ENCODE peak calls at places on chromosome 10, in six cellular contexts. D, V, N, R, C and E are unnamed samples. For H3K36me3, the result is how much of the 10 kb centered on the place peaks cover.

GRCh38 chr10:125672884-125673283 is 10.1 kb downstream of the TEX36 start:
- DNase-seq in R (no peak), D (no peak), N (no peak), C (no peak), V (no peak), E (no peak)

GRCh38 chr10:63819753-63820347 is 298.6 kb downstream of the REEP3 start:
- DNase-seq in C (peak), R (peak), V (no peak), N (no peak), D (peak), E (peak)

GRCh38 chr10:77490915-77491314 is 146.7 kb downstream of the KCNMA1 start:
- DNase-seq in D (no peak), C (no peak), V (no peak), N (no peak), R (no peak), E (no peak)

GRCh38 chr10:131930150-131930549 is 29.3 kb downstream of the PPP2R2D start:
- DNase-seq in C (no peak), D (no peak), N (no peak), V (no peak), R (no peak), E (no peak)

GRCh38 chr10:130495891-130496642 is 359.9 kb downstream of the GLRX3 start:
- DNase-seq in V (no peak), C (peak), D (no peak), N (no peak), R (no peak), E (no peak)

GRCh38 chr10:88672041-88672440 is 7.8 kb downstream of the LIPF start:
- DNase-seq in R (no peak), D (no peak), V (no peak), N (no peak), C (no peak), E (no peak)

GRCh38 chr10:61342817-61343572 is 110.2 kb downstream of the TMEM26 start:
- DNase-seq in N (no peak), R (no peak), C (no peak), V (no peak), D (no peak), E (no peak)

GRCh38 chr10:103580422-103580821 is 86.9 kb downstream of the NEURL1 start:
- DNase-seq in N (no peak), R (no peak), V (no peak), C (no peak), D (no peak), E (no peak)

GRCh38 chr10:26950934-26951333 is 90.2 kb upstream of the ABI1 start:
- DNase-seq in D (no peak), C (no peak), R (no peak), V (no peak), N (no peak), E (no peak)

GRCh38 chr10:75035975-75036708 is 75.3 kb upstream of the SAMD8 start:
- DNase-seq in N (no peak), C (no peak), D (no peak), V (no peak), R (no peak), E (no peak)

GRCh38 chr10:24916365-24916764 is 36.0 kb downstream of the PRTFDC1 start:
- DNase-seq in C (no peak), D (no peak), V (no peak), R (no peak), N (no peak), E (no peak)

GRCh38 chr10:124921261-124921660 is 20.7 kb upstream of the ZRANB1 start:
- DNase-seq in C (no peak), D (no peak), V (no peak), N (no peak), R (no peak), E (no peak)

GRCh38 chr10:88897019-88897853 is 17.2 kb downstream of the STAMBPL1 start:
- DNase-seq in C (no peak), V (no peak), N (no peak), D (no peak), R (no peak), E (no peak)

GRCh38 chr10:120112809-120113208 is 220.3 kb downstream of the SEC23IP start:
- DNase-seq in C (no peak), V (no peak), D (no peak), R (no peak), N (no peak), E (no peak)

GRCh38 chr10:13206546-13207443 is 27.4 kb downstream of the UCMA start:
- DNase-seq in R (peak), D (no peak), V (no peak), C (no peak), N (no peak), E (no peak)

GRCh38 chr10:97640174-97640867 is at the start of gene PI4K2A:
- DNase-seq in N (peak), V (peak), R (peak), C (peak), D (peak), E (peak)

GRCh38 chr10:120456626-120457430 is at the start of gene PLPP4:
- DNase-seq in V (peak), C (no peak), D (no peak), N (no peak), R (peak), E (peak)

GRCh38 chr10:90276894-90277447 is 575.6 kb downstream of the KIF20B start:
- DNase-seq in C (no peak), R (no peak), D (no peak), V (no peak), N (no peak), E (no peak)

GRCh38 chr10:74151879-74152722 is 1.1 kb downstream of the ADK start:
- DNase-seq in C (no peak), V (no peak), R (no peak), D (no peak), N (no peak), E (peak)

GRCh38 chr10:22674215-22674930 is 40.0 kb downstream of the PIP4K2A start:
- DNase-seq in N (no peak), D (no peak), V (no peak), C (no peak), R (no peak), E (no peak)

GRCh38 chr10:117442944-117443676 is 67.9 kb upstream of the PDZD8 start:
- DNase-seq in C (peak), V (peak), N (peak), D (peak), R (peak), E (peak)

GRCh38 chr10:44821290-44821689 is 89.8 kb upstream of the TMEM72 start:
- DNase-seq in D (no peak), V (peak), C (no peak), N (no peak), R (no peak), E (no peak)

GRCh38 chr10:34780818-34781380 is 34.2 kb downstream of the PARD3 start:
- DNase-seq in C (no peak), D (no peak), R (peak), V (no peak), N (no peak), E (peak)

GRCh38 chr10:128180843-128181242 is 54.6 kb upstream of the MKI67 start:
- DNase-seq in V (no peak), N (no peak), R (no peak), D (no peak), C (no peak), E (no peak)

GRCh38 chr10:30818010-30818660 is 188.6 kb upstream of the LYZL2 start:
- DNase-seq in C (no peak), N (no peak), R (peak), V (no peak), D (peak), E (no peak)
- H3K4me3 ChIP-seq in C (no peak), N (no peak), R (no peak), V (no peak), D (no peak), E (no peak)

DNA sequence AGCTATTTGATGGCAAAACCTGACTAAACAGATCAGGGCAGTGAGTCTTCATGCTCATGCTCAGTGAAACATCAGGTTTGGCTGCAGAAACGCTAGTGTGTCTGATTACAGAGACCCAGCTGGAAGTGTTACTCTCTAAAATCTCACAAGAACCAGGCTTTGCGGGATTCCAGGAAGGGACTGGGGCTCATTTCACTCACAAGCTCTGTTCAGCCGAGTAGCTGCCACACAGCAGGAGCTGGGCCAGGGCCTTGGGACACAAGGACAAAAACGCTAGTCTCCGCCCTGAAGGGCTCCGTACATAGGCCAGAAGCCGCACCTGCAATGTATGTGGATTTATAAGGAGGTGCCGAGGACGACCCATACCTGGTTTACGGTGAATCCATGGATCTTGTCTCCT is 2.8 kb downstream of the PITRM1 start:
- DNase-seq in R (no peak), C (no peak), D (no peak), N (no peak), V (no peak), E (no peak)
- H3K36me3 ChIP-seq in R (half or more), C (under half), D (under half), N (under half), V (half or more), E (under half)

GRCh38 chr10:133356549-133356948 is 1.3 kb downstream of the FUOM start:
- DNase-seq in R (no peak), D (no peak), N (no peak), C (no peak), V (no peak), E (peak)
- H3K4me3 ChIP-seq in R (peak), D (no peak), N (no peak), C (peak), V (peak), E (peak)

DNA sequence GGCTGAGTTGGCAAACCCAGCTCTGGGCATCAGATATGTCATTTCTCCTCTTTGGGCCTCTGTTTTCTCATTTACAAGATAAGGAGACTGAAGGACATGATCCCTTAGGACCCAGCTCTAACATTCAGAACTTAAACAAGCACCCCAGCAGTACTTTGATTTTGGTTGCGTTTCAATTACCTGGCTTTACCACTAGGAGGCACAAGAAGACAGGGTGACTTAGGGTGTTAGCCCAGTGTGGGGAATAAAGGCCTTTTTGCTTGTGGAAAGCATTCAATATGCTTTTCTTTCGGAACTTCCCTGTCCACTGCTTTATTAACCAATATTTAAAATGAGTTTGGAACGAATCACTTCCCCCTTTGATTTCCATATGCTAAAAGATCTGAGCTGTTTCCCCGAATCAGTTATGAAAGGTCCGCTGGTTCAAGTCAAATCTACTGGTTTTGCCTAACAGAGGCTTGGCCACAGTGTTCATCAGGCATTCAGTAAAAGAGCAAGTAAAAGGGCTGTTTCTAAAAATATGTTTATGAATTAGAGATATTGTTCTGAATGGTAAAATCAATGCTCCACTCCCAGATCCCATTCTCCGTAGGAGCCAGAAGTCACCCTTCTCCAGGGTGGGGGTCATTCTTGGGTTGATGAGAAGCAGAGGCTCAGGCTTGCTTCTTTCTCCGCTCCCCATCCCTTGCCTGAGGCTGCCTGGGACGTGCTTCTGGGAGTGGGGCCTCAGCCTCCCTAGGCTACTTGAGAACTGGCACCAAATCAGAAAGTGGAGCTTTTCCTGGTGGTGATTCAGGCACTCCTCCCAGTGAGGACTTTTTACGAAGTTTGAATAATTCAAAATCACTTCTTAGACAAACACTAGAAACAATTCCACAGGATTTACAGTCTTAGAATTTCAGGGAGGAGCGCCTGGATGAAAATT is 105.5 kb downstream of the MYOF start:
- DNase-seq in N (peak), R (peak), V (no peak), C (no peak), D (peak), E (peak)
- H3K36me3 ChIP-seq in N (under half), R (half or more), V (half or more), C (under half), D (under half), E (under half)

DNA sequence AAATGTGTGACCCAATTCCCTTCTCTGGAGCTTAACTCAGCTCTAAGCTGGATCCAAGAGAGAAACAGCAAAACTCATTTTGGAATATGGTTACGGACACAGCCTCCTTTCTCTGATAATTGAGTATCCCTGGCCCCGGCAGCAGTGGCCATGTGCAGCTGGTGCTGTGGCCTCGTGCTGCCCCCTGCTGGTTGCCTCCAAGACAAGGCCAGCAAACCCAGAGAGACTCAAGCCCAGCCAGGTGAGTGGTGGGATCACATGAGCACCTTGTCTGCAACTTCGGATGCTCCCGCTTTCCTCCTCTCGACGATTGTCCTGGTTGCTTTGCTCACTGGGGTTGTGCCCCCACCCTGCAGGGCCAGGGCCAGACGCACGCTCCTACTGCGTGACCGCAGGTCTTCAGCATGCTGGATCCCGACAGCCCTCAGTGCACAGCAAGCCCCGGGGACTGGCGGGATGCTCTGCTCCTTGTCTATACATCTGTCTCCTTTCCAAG is 19.4 kb downstream of the SFTPD start:
- DNase-seq in V (peak), N (peak), R (peak), C (peak), D (peak), E (peak)
- H3K4me3 ChIP-seq in V (no peak), N (no peak), R (no peak), C (no peak), D (no peak), E (no peak)

DNA sequence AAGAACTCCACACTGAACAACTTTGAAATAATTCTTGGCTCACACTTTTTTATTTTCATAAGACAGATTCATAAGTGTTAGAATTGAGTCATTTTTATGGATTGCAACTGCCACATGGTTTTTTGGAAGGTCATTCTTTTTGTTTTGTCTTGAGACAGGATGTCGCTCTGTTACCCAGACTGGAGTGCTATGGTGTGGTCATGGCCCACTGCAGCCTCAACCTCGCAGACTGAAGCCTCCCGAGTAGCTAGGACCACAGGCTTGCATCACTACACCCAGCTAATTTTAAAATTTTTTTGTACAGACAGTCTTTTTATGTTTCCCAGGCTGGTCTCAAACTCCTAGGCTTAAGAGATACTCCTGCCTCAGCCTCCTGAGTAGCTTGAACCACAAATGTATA is 20.3 kb downstream of the BMS1 start:
- DNase-seq in N (no peak), V (no peak), R (no peak), D (no peak), C (no peak), E (no peak)
- H3K36me3 ChIP-seq in N (under half), V (half or more), R (half or more), D (under half), C (under half), E (under half)

DNA sequence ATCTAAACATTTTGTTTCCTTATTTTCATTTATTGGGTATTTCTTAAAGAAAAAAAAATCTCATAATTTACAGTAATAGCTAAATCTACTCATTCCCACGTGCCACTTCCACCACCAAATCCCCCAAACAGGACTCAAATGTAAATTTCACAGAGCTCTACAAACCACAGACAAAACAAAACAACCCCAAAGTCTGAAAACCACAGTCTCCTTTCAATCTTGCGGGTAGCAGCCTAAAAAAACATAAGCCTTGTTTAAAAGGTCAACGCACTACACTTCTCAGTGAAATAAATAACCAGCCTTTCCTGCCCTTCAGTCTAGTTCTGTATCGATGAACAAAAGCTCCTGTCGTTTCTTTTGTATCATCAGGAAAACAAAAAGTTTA is 121.8 kb upstream of the AFAP1L2 start:
- DNase-seq in C (no peak), V (no peak), R (no peak), D (no peak), N (no peak), E (no peak)
- H3K4me3 ChIP-seq in C (peak), V (peak), R (peak), D (peak), N (peak), E (peak)

DNA sequence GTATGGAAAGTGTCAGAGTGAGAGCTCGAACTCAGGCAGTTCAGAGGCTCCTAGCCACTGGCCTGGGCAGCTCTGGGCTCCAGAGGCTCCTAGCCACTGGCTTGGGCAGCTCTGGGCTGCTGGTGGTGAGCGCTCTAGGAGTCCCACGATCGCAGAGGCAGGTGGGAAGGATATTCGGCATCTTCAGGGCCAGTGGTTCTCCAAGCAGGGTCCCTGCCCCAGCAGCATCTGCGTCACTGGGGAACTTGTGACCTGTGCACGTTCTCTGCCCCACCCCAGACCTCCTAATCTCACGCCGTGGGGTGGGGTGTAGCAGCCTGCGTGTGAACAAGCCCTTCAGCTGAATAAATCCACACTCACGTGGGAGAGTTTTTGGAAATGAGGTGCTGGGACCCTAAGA is 25.2 kb upstream of the BTBD16 start:
- DNase-seq in D (no peak), C (no peak), N (no peak), R (no peak), V (no peak), E (no peak)
- H3K36me3 ChIP-seq in D (under half), C (under half), N (under half), R (under half), V (half or more), E (under half)